ENCODE peak calls at places on chromosomes 2 and 18, in ten cellular contexts. Q, U, B, P, H, M, E, S, N and O are unnamed samples.
A peak's percentile ranks its signal among the peaks of the same experiment; 100 is the strongest.

GRCh38 chr2:88669371-88670214 is 21.9 kb upstream of the RPIA start:
- DNase-seq in P (no peak), N (no peak), U (peak; percentile 11), S (peak; percentile 11), M (peak; percentile 23), B (no peak), Q (peak; percentile 45), E (no peak), H (no peak), O (no peak)

GRCh38 chr18:44997139-44997538 is 316.5 kb downstream of the SETBP1 start:
- DNase-seq in S (no peak), U (no peak), N (no peak), Q (no peak), H (no peak), B (no peak), M (no peak), E (no peak), P (no peak), O (no peak)

GRCh38 chr2:39640107-39640506 is 25.6 kb upstream of the TMEM178A start:
- DNase-seq in N (no peak), E (no peak), B (no peak), M (no peak), P (no peak), Q (no peak), S (no peak), U (no peak), H (no peak), O (no peak)

GRCh38 chr2:168573128-168573903 is 117.2 kb downstream of the CERS6 start:
- DNase-seq in N (no peak), M (no peak), U (no peak), Q (peak; percentile 57), H (no peak), S (no peak), P (no peak), E (no peak), B (no peak), O (no peak)

GRCh38 chr2:237025090-237025865 is 60.4 kb upstream of the COPS8 start:
- DNase-seq in Q (peak; percentile 95), P (no peak), S (no peak), H (no peak), M (no peak), E (peak; percentile 64), U (peak; percentile 51), N (no peak), B (peak; percentile 29), O (no peak)

GRCh38 chr2:138223321-138223720 is 259.0 kb downstream of the HNMT start:
- DNase-seq in P (no peak), U (no peak), S (no peak), N (no peak), E (no peak), M (no peak), Q (peak; percentile 27), H (no peak), B (no peak), O (no peak)

GRCh38 chr18:46793565-46793964 is 36.7 kb upstream of the ST8SIA5 start:
- DNase-seq in P (no peak), Q (no peak), E (no peak), H (no peak), M (no peak), U (no peak), B (no peak), S (no peak), N (no peak), O (no peak)

GRCh38 chr2:228701506-228701905 is 520.0 kb upstream of the SPHKAP start:
- DNase-seq in E (no peak), B (no peak), Q (no peak), U (no peak), N (no peak), S (no peak), M (no peak), P (no peak), H (no peak), O (no peak)

GRCh38 chr2:48749820-48750739 is 5.4 kb downstream of the LHCGR start:
- DNase-seq in N (no peak), Q (no peak), B (no peak), S (no peak), E (no peak), H (no peak), M (no peak), P (no peak), U (no peak), O (no peak)